ENCODE peak calls at places on chromosome 19, in seven cellular contexts. B is NCI-H1436; X is neuronal stem cell; L is KBM-7; E is stimulated activated CD8-positive, alpha-beta memory T cell treated with anti-CD3 and anti-CD28 coated beads, Interleukin-7, amount 100 ng/mL, for 48 hours; K is aorta; A is AG04449. P is an unnamed sample.

GRCh38 chr19:19457691-19458090 is 52.2 kb downstream of the GATAD2A start:
- DNase-seq in L (no peak), B (no peak), K (peak; percentile 43), E (no peak), A (no peak), X (no peak), P (no peak)

GRCh38 chr19:17753976-17754375 is 2.7 kb downstream of the FCHO1 start:
- DNase-seq in A (no peak), K (no peak), B (no peak), E (no peak), L (no peak), X (no peak), P (no peak)

GRCh38 chr19:1918975-1919374 is 13.8 kb downstream of the ADAT3 start:
- DNase-seq in B (no peak), K (no peak), X (no peak), E (no peak), L (no peak), A (no peak), P (no peak)

GRCh38 chr19:2096543-2097329 is at the start of gene IZUMO4:
- DNase-seq in A (peak; percentile 64), L (peak; percentile 95), X (peak; percentile 99), B (peak; percentile 99), K (peak; percentile 100), E (peak; percentile 98), P (peak; percentile 100)

GRCh38 chr19:3591876-3592613 is 6.8 kb downstream of the GIPC3 start:
- DNase-seq in E (no peak), A (no peak), X (no peak), B (no peak), L (no peak), K (no peak), P (no peak)

GRCh38 chr19:7748756-7749155 is 1.4 kb upstream of the CD209 start:
- DNase-seq in A (no peak), B (no peak), X (no peak), E (no peak), L (peak; percentile 35), K (no peak), P (no peak)

GRCh38 chr19:29268103-29268502 is 55.2 kb upstream of the UQCRFS1 start:
- DNase-seq in X (no peak), L (no peak), K (no peak), E (no peak), A (no peak), B (no peak), P (peak; percentile 52)

GRCh38 chr19:14167594-14168138 is 31.3 kb upstream of the ASF1B start:
- DNase-seq in X (no peak), E (no peak), B (no peak), K (no peak), L (no peak), A (no peak), P (no peak)

GRCh38 chr19:12314553-12314952 is 18.9 kb downstream of the ZNF563 start:
- DNase-seq in A (no peak), E (no peak), B (no peak), K (no peak), X (no peak), L (no peak), P (no peak)

GRCh38 chr19:1026189-1027019 is at the start of gene CNN2:
- DNase-seq in E (peak; percentile 39), B (no peak), K (peak; percentile 95), A (no peak), L (peak; percentile 71), X (peak; percentile 83), P (peak; percentile 93)

GRCh38 chr19:39870171-39870971 is 24.2 kb upstream of the FBL start:
- DNase-seq in K (peak; percentile 64), E (no peak), X (no peak), L (no peak), B (peak; percentile 4), A (no peak), P (no peak)

GRCh38 chr19:31378404-31378803 is 29.2 kb upstream of the TSHZ3 start:
- DNase-seq in K (no peak), X (no peak), B (no peak), E (no peak), L (no peak), A (peak; percentile 81), P (no peak)

GRCh38 chr19:57056972-57057371 is 62.8 kb upstream of the USP29 start:
- DNase-seq in K (no peak), X (no peak), L (no peak), E (no peak), A (no peak), B (no peak), P (no peak)

GRCh38 chr19:5103061-5103701 is 134.3 kb downstream of the KDM4B start:
- DNase-seq in A (no peak), B (no peak), E (no peak), L (no peak), K (peak; percentile 88), X (no peak), P (no peak)

GRCh38 chr19:55540619-55541018 is 3.7 kb upstream of the SBK2 start:
- DNase-seq in L (no peak), E (no peak), X (no peak), B (no peak), A (no peak), K (no peak), P (no peak)

GRCh38 chr19:29503785-29504184 is 22.0 kb upstream of the VSTM2B start:
- DNase-seq in X (no peak), B (no peak), A (no peak), E (no peak), K (peak; percentile 61), L (no peak), P (no peak)

GRCh38 chr19:38713227-38713649 is 31.0 kb downstream of the CAPN12 start:
- DNase-seq in K (no peak), X (no peak), L (no peak), B (no peak), E (no peak), A (no peak), P (no peak)

GRCh38 chr19:37907735-37908066 is 693 bp downstream of the SIPA1L3 start:
- DNase-seq in K (no peak), L (no peak), A (no peak), E (no peak), B (no peak), X (no peak), P (no peak)

GRCh38 chr19:45784096-45784495 is 1.8 kb upstream of the DMPK start:
- DNase-seq in X (no peak), E (no peak), A (no peak), B (no peak), L (no peak), K (no peak), P (no peak)

GRCh38 chr19:42311612-42312160 is 1.4 kb upstream of the TMEM145 start:
- DNase-seq in A (no peak), B (no peak), X (no peak), L (no peak), K (no peak), E (no peak), P (no peak)

GRCh38 chr19:54430306-54431254 is 15.3 kb downstream of the TTYH1 start:
- DNase-seq in A (no peak), B (peak; percentile 26), X (no peak), L (peak; percentile 45), E (no peak), K (peak; percentile 68), P (no peak)

GRCh38 chr19:1472227-1473055 is 6.6 kb downstream of the C19orf25 start:
- DNase-seq in B (no peak), L (no peak), K (no peak), A (no peak), X (no peak), E (no peak), P (no peak)

GRCh38 chr19:2385053-2385721 is 25.1 kb downstream of the TMPRSS9 start:
- DNase-seq in E (no peak), B (peak; percentile 43), X (no peak), K (no peak), A (peak; percentile 21), L (peak; percentile 54), P (no peak)

GRCh38 chr19:35304036-35304435 is 12.1 kb downstream of the MAG start:
- DNase-seq in X (no peak), B (no peak), E (no peak), A (no peak), L (no peak), K (no peak), P (no peak)

GRCh38 chr19:18650468-18651001 is 13.7 kb downstream of the KLHL26 start:
- DNase-seq in K (peak; percentile 95), X (no peak), B (no peak), E (no peak), A (no peak), L (no peak), P (no peak)

GRCh38 chr19:28715157-28715556 is 497.8 kb downstream of the UQCRFS1 start:
- DNase-seq in X (no peak), E (no peak), K (no peak), A (no peak), L (no peak), B (no peak), P (no peak)

GRCh38 chr19:1252818-1253513 is 4.6 kb downstream of the MIDN start:
- DNase-seq in E (peak; percentile 83), B (peak; percentile 94), X (no peak), A (peak; percentile 91), L (peak; percentile 77), K (peak; percentile 96), P (peak; percentile 97)

GRCh38 chr19:4061683-4062575 is 4.8 kb downstream of the ZBTB7A start:
- DNase-seq in B (no peak), E (no peak), L (no peak), X (no peak), A (no peak), K (peak; percentile 75), P (peak; percentile 82)

GRCh38 chr19:8334458-8335342 is 8.4 kb downstream of the KANK3 start:
- DNase-seq in B (no peak), A (no peak), X (peak; percentile 73), K (no peak), E (no peak), L (no peak), P (peak; percentile 88)

GRCh38 chr19:28294395-28294794 is 918.6 kb downstream of the UQCRFS1 start:
- DNase-seq in E (no peak), K (no peak), B (no peak), L (no peak), X (no peak), A (no peak), P (no peak)

GRCh38 chr19:42352216-42352892 is 26.9 kb downstream of the MEGF8 start:
- DNase-seq in B (peak; percentile 82), K (no peak), X (peak; percentile 20), L (no peak), A (no peak), E (peak; percentile 26), P (no peak)

GRCh38 chr19:11538232-11539036 is at the start of gene CNN1:
- DNase-seq in E (no peak), X (no peak), A (no peak), K (peak; percentile 95), L (peak; percentile 27), B (no peak), P (no peak)